ENCODE peak calls at places on chromosomes 7 and 10, in four cellular contexts. N is fibroblast of mammary gland, I is foreskin fibroblast, C is tibial nerve. K is an unnamed sample.

GRCh38 chr7:28708458-28708951 is 249.6 kb downstream of the TRIL start:
- DNase-seq in I (no peak), C (no peak), N (peak; percentile 49), K (no peak)

GRCh38 chr10:33352154-33352553 is 17.7 kb upstream of the NRP1 start:
- DNase-seq in I (peak; percentile 57), N (peak; percentile 79), C (no peak), K (peak; percentile 36)

GRCh38 chr7:70764004-70764691 is 367.8 kb upstream of the GALNT17 start:
- DNase-seq in I (no peak), N (no peak), C (no peak), K (no peak)

GRCh38 chr7:99576251-99576650 is 17.8 kb downstream of the ZNF655 start:
- DNase-seq in N (no peak), C (no peak), I (no peak), K (no peak)

GRCh38 chr10:43249962-43250624 is 16.8 kb downstream of the RASGEF1A start:
- DNase-seq in I (no peak), C (no peak), N (no peak), K (no peak)

GRCh38 chr10:119728172-119728800 is 2.4 kb downstream of the INPP5F start:
- DNase-seq in C (no peak), N (no peak), I (no peak), K (no peak)

GRCh38 chr7:29968683-29969457 is 20.7 kb downstream of the SCRN1 start:
- DNase-seq in N (peak; percentile 62), C (no peak), I (no peak), K (peak; percentile 92)

GRCh38 chr10:132362151-132362611 is 30.2 kb downstream of the LRRC27 start:
- DNase-seq in I (no peak), C (no peak), N (no peak), K (no peak)

GRCh38 chr7:36357054-36357453 is 32.6 kb upstream of the ANLN start:
- DNase-seq in I (no peak), N (no peak), C (no peak), K (no peak)

GRCh38 chr10:46266506-46266985 is 20.3 kb upstream of the ANTXRL start:
- DNase-seq in C (no peak), N (no peak), I (no peak), K (no peak)

GRCh38 chr10:8113616-8114015 is 59.1 kb downstream of the GATA3 start:
- DNase-seq in C (no peak), I (no peak), N (no peak), K (no peak)
- H3K4me3 ChIP-seq in C (no peak overlapping the region), I (no peak overlapping the region), N (no peak overlapping the region), K (no peak overlapping the region)

GRCh38 chr10:111968624-111969023 is 214.9 kb downstream of the GPAM start:
- DNase-seq in N (peak; percentile 89), I (no peak), C (no peak), K (no peak)
- TF ChIP-seq CTCF in N (no peak), I (no peak), C (no peak), K (no peak)

DNA sequence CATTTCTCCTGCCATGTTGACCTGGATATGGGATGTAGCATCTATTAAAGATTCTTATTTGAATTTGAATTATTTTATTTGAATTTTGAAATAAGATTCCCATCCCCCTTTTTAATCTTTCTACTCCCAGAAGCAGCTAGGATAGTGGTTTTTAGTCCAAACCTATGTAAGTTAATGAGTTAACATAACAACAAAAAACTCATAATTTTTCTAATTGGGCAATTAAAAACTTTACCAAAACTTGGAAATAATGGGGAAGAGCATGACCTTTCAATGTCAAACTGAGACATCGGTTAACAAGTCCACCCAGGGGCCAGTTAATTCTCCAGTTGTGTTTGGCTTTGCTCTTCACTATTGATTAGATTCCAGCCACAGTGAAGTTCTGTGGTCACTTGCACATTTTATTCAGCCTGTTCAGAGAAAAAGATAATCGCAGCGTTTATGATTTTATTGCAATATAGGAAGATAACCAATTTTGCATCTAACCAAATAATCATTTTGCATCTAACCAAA is 1.2 kb upstream of the FAM13C start:
- DNase-seq in I (no peak), C (no peak), N (no peak), K (no peak)
- H3K4me3 ChIP-seq in I (no peak overlapping the region), C (peak overlapping the region; percentile 75), N (no peak overlapping the region), K (no peak overlapping the region)

GRCh38 chr7:151341357-151342101 is at the start of gene NUB1:
- DNase-seq in I (peak; percentile 71), N (peak; percentile 77), C (peak; percentile 91), K (peak; percentile 84)
- TF ChIP-seq CTCF in I (no peak), N (no peak), C (no peak), K (no peak)

GRCh38 chr10:99234067-99234738 is 1.4 kb downstream of the HPSE2 start:
- DNase-seq in C (peak; percentile 33), N (peak; percentile 54), I (peak; percentile 55), K (peak; percentile 47)
- H3K4me3 ChIP-seq in C (peak overlapping the region; percentile 56), N (peak overlapping the region; percentile 40), I (peak overlapping the region; percentile 52), K (peak overlapping the region; percentile 48)

GRCh38 chr10:100934084-100934659 is 21.4 kb downstream of the SLF2 start:
- DNase-seq in C (no peak), I (no peak), N (peak; percentile 21), K (peak; percentile 50)
- TF ChIP-seq CTCF in C (no peak), I (peak; percentile 57), N (peak; percentile 59), K (peak; percentile 67)

GRCh38 chr7:155797262-155798250 is 14.7 kb downstream of the SHH start:
- DNase-seq in N (no peak), C (no peak), I (no peak), K (no peak)
- H3K4me3 ChIP-seq in N (no peak overlapping the region), C (peak overlapping the region; percentile 4), I (no peak overlapping the region), K (no peak overlapping the region)

GRCh38 chr10:127149613-127150081 is 46.7 kb downstream of the INSYN2A start:
- DNase-seq in I (peak; percentile 47), N (peak; percentile 54), C (no peak), K (peak; percentile 54)
- TF ChIP-seq CTCF in I (no peak), N (no peak), C (no peak), K (no peak)

DNA sequence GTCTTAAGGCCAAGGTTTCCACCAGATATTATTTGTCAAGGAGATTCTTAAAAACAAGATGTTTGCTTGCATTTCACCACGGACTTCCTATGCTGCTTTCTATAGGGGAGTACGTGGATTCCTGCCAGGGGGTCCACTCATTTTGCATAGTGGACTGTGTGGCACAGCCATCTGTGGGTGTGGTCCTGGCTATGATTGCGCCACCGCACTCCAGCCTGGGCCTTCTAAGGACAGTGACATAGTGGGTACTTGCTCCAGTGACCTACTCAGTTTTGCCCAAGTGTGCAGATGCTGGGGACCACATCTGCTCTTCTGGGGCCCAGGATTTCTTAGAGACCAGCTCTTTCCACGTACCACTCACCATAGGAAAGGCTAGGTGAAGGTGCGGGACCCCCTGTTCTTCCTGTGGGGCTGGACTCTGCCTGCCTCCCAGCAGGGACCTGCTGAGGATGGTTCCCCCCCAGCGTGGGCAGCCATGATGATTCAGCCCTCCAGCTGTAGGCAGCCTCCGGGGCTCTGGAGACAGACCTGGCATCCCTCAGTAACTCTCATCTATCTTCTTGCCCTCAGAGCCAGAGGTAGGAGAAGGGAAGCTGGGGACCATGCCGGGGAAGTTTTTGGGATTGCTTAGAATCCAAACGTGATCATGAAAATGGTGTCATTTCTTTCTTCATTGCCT is 42.9 kb downstream of the HK1 start:
- DNase-seq in N (no peak), C (no peak), I (no peak), K (no peak)
- H3K4me3 ChIP-seq in N (no peak overlapping the region), C (no peak overlapping the region), I (no peak overlapping the region), K (no peak overlapping the region)